ENCODE peak calls at places on chromosome 1, in ten cellular contexts. M is dorsolateral prefrontal cortex, K is type B pancreatic cell, L is AG04450, E is GM10248, Y is transverse colon, S is tibial artery, P is mammary epithelial cell, U is bronchial epithelial cell, I is left ventricle myocardium inferior. H is an unnamed sample.

GRCh38 chr1:216818284-216818683 is 95.1 kb upstream of the ESRRG start:
- DNase-seq in S (no peak), K (no peak), P (no peak), U (no peak), Y (no peak), I (no peak), E (no peak), L (no peak), M (no peak), H (no peak)

GRCh38 chr1:16924216-16924918 is 2.6 kb downstream of the CROCC start:
- DNase-seq in S (no peak), K (no peak), L (no peak), Y (no peak), P (no peak), I (no peak), M (no peak), U (no peak), E (no peak), H (no peak)

GRCh38 chr1:1945782-1946393 is 26.8 kb upstream of the TMEM52 start:
- DNase-seq in Y (no peak), K (no peak), U (no peak), E (no peak), M (no peak), S (no peak), I (no peak), L (no peak), P (no peak), H (no peak)

GRCh38 chr1:21865943-21866628 is 54.0 kb downstream of the LDLRAD2 start:
- DNase-seq in L (no peak), I (no peak), P (no peak), S (no peak), E (peak), U (no peak), K (no peak), Y (peak), M (no peak), H (no peak)

GRCh38 chr1:212967767-212968166 is 17.4 kb downstream of the VASH2 start:
- DNase-seq in E (no peak), P (peak), U (peak), Y (no peak), K (no peak), M (no peak), I (no peak), L (no peak), S (no peak), H (peak)

GRCh38 chr1:64933296-64934070 is 32.9 kb downstream of the JAK1 start:
- DNase-seq in E (no peak), Y (no peak), P (peak), K (no peak), S (peak), I (no peak), U (no peak), L (peak), M (no peak), H (peak)

GRCh38 chr1:38867208-38867607 is 5.9 kb downstream of the MYCBP start:
- DNase-seq in E (no peak), L (no peak), M (no peak), U (no peak), I (no peak), S (no peak), Y (no peak), P (no peak), K (no peak), H (no peak)

GRCh38 chr1:7695181-7696117 is 75.6 kb upstream of the VAMP3 start:
- DNase-seq in M (no peak), S (no peak), U (no peak), L (no peak), I (no peak), K (no peak), Y (no peak), E (no peak), P (no peak), H (no peak)

GRCh38 chr1:154593390-154593789 is 14.6 kb downstream of the ADAR start:
- DNase-seq in K (no peak), E (no peak), I (no peak), U (no peak), Y (no peak), S (no peak), P (no peak), M (no peak), L (no peak), H (no peak)

GRCh38 chr1:2275796-2276536 is 47.8 kb downstream of the SKI start:
- DNase-seq in E (no peak), P (no peak), Y (no peak), I (no peak), L (no peak), U (peak), S (no peak), M (no peak), K (no peak), H (no peak)

GRCh38 chr1:225440380-225440957 is 12.6 kb upstream of the LBR start:
- DNase-seq in P (no peak), I (no peak), L (no peak), K (no peak), U (no peak), S (no peak), M (no peak), E (no peak), Y (peak), H (no peak)

GRCh38 chr1:204313675-204314074 is 46.1 kb downstream of the PLEKHA6 start:
- DNase-seq in I (no peak), K (no peak), Y (no peak), E (no peak), S (no peak), U (no peak), M (no peak), P (no peak), L (no peak), H (peak)

GRCh38 chr1:173666646-173667045 is 3.0 kb downstream of the ANKRD45 start:
- DNase-seq in K (no peak), U (peak), Y (no peak), P (peak), S (no peak), I (no peak), M (no peak), L (no peak), E (no peak), H (peak)

GRCh38 chr1:231938651-231939050 is 312.1 kb downstream of the DISC1 start:
- DNase-seq in K (no peak), U (no peak), P (no peak), M (no peak), I (no peak), S (no peak), E (no peak), Y (no peak), L (no peak), H (peak)

GRCh38 chr1:11134352-11135266 is 34.9 kb upstream of the EXOSC10 start:
- DNase-seq in E (no peak), K (no peak), U (peak), S (peak), M (no peak), Y (no peak), L (peak), P (peak), I (no peak), H (peak)

GRCh38 chr1:66648896-66649597 is 103.2 kb upstream of the DYNLT5 start:
- DNase-seq in K (no peak), Y (peak), M (no peak), U (no peak), E (peak), S (no peak), L (no peak), P (no peak), I (no peak), H (no peak)

GRCh38 chr1:2821970-2822620 is 20.6 kb upstream of the TTC34 start:
- DNase-seq in Y (peak), L (no peak), K (no peak), I (peak), M (no peak), P (no peak), E (no peak), U (no peak), S (peak), H (no peak)

GRCh38 chr1:207309775-207310273 is 11.7 kb upstream of the CD55 start:
- DNase-seq in S (no peak), U (peak), E (peak), K (no peak), I (no peak), Y (peak), M (no peak), P (peak), L (peak), H (peak)

GRCh38 chr1:160169553-160170399 is 18.4 kb downstream of the ATP1A4 start:
- DNase-seq in P (no peak), M (no peak), S (no peak), L (no peak), K (no peak), Y (no peak), U (no peak), I (no peak), E (peak), H (no peak)

GRCh38 chr1:41343790-41344679 is 17.2 kb upstream of the FOXO6 start:
- DNase-seq in K (no peak), S (peak), P (no peak), U (peak), L (no peak), M (no peak), I (no peak), Y (no peak), E (no peak), H (no peak)

GRCh38 chr1:246632584-246633168 is 66.4 kb downstream of the CNST start:
- DNase-seq in L (peak), M (no peak), Y (no peak), I (no peak), E (no peak), U (peak), S (no peak), P (peak), K (no peak), H (peak)

GRCh38 chr1:207336559-207337467 is 15.3 kb downstream of the CD55 start:
- DNase-seq in K (no peak), S (no peak), Y (no peak), U (peak), P (peak), L (peak), I (no peak), M (no peak), E (peak), H (peak)

GRCh38 chr1:33649759-33650158 is 177.3 kb downstream of the ZSCAN20 start:
- DNase-seq in E (no peak), M (no peak), Y (no peak), S (no peak), L (no peak), K (no peak), I (peak), P (no peak), U (no peak), H (no peak)

GRCh38 chr1:28195780-28196179 is 19.3 kb upstream of the PTAFR start:
- DNase-seq in M (no peak), E (no peak), I (no peak), U (no peak), Y (no peak), S (peak), K (no peak), P (no peak), L (no peak), H (no peak)

GRCh38 chr1:214525535-214526019 is 25.8 kb downstream of the PTPN14 start:
- DNase-seq in S (no peak), M (no peak), P (peak), L (no peak), E (no peak), Y (no peak), K (no peak), I (no peak), U (peak), H (peak)

GRCh38 chr1:108847464-108847863 is 9.4 kb downstream of the AKNAD1 start:
- DNase-seq in K (no peak), E (no peak), Y (no peak), U (no peak), M (no peak), S (no peak), P (no peak), L (no peak), I (no peak), H (no peak)

GRCh38 chr1:236253119-236253518 is 28.6 kb downstream of the ERO1B start:
- DNase-seq in E (no peak), Y (no peak), I (no peak), M (no peak), K (no peak), L (no peak), P (no peak), U (no peak), S (no peak), H (no peak)

GRCh38 chr1:67753776-67754525 is 69.0 kb downstream of the GADD45A start:
- DNase-seq in M (no peak), S (no peak), U (peak), L (no peak), I (no peak), E (no peak), K (no peak), Y (no peak), P (peak), H (peak)

GRCh38 chr1:32091591-32091990 is 16.3 kb upstream of the KPNA6 start:
- DNase-seq in Y (no peak), L (no peak), M (no peak), K (no peak), U (no peak), I (no peak), P (no peak), E (no peak), S (no peak), H (no peak)
- TF ChIP-seq CTCF in Y (no peak), L (no peak), M (no peak), K (no peak), U (no peak), I (no peak), P (no peak), E (no peak), S (no peak), H (no peak)

GRCh38 chr1:4174291-4175200 is 274.5 kb upstream of the C1orf174 start:
- DNase-seq in S (peak), M (no peak), I (no peak), K (peak), U (no peak), P (no peak), L (no peak), E (peak), Y (no peak), H (no peak)

GRCh38 chr1:4177425-4178150 is 277.5 kb upstream of the C1orf174 start:
- DNase-seq in E (no peak), S (no peak), M (no peak), I (no peak), Y (no peak), P (no peak), U (no peak), L (no peak), K (peak), H (no peak)

GRCh38 chr1:4176841-4177240 is 276.8 kb upstream of the C1orf174 start:
- DNase-seq in P (no peak), I (no peak), K (peak), E (no peak), S (no peak), L (no peak), Y (no peak), M (no peak), U (no peak), H (no peak)

GRCh38 chr1:4173731-4174130 is 273.7 kb upstream of the C1orf174 start:
- DNase-seq in Y (no peak), S (peak), E (no peak), I (no peak), L (no peak), M (no peak), U (no peak), K (peak), P (no peak), H (no peak)

DNA sequence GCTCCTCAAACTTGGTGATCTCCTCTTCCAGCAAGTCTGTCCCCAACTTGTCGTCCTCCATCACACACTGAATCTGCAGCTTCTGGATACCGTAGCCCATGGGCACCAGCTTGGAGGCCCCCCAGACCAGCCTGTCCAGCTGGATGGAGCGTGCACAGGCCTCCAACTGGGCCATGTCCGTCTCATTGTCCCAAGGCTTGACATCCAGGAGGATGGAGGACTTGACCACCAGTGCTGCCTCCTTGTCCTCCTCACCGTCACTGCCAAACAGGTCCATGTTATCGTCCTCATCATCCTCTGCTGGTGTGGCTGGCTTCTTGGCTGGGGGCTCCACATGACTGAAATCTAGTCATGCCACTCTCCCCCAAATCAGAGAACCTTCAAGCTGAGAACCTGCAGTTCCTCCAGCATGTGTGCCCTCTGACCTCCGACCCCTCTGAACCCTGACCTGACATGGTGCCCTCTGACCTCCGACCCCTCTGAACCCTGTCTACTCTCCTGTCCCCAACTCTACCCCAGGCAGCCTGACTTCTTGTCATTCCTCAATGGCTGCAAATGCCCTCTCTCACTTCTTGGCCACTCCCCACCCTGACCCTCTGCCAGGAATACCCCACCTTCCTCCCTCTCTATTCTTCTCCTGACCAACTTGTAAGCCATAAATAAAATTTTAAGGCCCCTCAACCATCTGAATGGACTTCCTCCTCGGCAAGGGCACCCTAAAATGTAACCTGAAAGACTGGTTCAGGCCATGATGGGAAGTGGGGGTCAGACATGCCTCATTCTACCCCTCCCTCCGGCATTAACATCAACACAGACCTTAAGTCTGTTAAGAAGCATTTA is 275.7 kb upstream of the C1orf174 start:
- DNase-seq in E (no peak), Y (no peak), S (no peak), I (no peak), K (peak), U (no peak), L (no peak), M (no peak), P (no peak), H (no peak)
- TF ChIP-seq CTCF in E (no peak), Y (no peak), S (no peak), I (no peak), K (no peak), U (no peak), L (no peak), M (no peak), P (no peak), H (no peak)

GRCh38 chr1:228308628-228309547 is 97.7 kb downstream of the TRIM11 start:
- DNase-seq in U (no peak), Y (no peak), P (no peak), L (no peak), M (no peak), I (no peak), K (peak), E (no peak), S (no peak), H (no peak)
- TF ChIP-seq CTCF in U (peak), Y (no peak), P (peak), L (peak), M (no peak), I (no peak), K (peak), E (no peak), S (no peak), H (no peak)

DNA sequence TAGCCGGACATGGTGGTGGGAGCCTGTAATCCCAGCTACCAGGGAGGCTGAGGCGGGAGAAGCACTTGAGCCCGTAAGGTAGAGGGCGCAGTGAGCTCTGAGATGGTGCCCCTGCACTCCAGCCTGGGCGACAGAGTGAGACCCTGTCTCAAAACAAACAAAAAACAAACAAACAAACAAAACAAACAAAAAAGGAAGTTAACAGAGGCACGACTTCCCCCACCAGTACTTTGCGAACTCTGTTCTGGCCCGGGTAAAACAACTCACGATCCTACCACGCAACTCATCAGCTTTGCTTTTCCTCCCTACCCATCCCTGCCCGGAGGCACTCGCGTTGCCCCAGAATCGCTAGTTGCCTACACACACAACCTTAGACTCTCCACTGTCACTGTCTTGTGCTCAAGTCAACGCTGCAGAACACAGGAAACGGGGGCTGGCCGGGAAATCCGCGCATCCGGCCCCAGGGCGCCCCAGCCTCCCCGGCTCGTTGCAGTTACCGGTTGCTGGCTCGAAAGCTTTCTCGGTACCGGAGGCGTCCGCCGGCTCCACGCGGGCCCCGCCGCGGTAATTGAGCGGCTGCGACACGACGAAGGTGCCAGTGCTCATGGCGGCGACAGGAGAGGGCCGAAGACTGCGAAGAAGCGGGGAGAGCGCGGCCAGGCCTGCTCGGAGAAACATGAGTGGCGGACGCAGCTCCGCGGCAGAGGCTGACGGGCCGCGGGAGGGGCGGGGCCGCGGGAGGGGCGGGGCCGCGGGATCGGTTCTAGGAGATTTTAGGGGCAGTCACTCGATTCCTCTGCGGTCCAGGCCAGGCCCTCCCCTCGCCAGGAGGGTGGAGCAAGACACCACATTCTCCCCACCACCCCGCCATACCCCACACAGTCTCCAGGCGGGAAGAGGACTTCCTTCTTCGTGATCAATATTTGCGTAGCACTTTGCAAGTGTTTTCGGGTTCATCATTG is at the start of gene ALDH9A1:
- DNase-seq in L (peak), Y (peak), P (peak), K (peak), M (peak), S (peak), E (peak), I (peak), U (peak), H (peak)
- TF ChIP-seq CTCF in L (peak), Y (peak), P (peak), K (peak), M (peak), S (no peak), E (peak), I (peak), U (peak), H (peak)

GRCh38 chr1:187037973-187038553 is 209.3 kb downstream of the PLA2G4A start:
- DNase-seq in Y (no peak), M (no peak), L (no peak), U (no peak), P (no peak), I (no peak), E (no peak), S (no peak), K (no peak), H (no peak)

GRCh38 chr1:187041104-187041503 is 212.4 kb downstream of the PLA2G4A start:
- DNase-seq in M (no peak), Y (no peak), L (no peak), P (no peak), I (no peak), S (no peak), K (no peak), U (no peak), E (no peak), H (no peak)

GRCh38 chr1:187042538-187042937 is 213.8 kb downstream of the PLA2G4A start:
- DNase-seq in M (no peak), P (no peak), E (no peak), I (no peak), Y (no peak), K (no peak), S (no peak), L (no peak), U (no peak), H (peak)

GRCh38 chr1:187033721-187034120 is 205.0 kb downstream of the PLA2G4A start:
- DNase-seq in K (no peak), S (no peak), E (no peak), U (no peak), I (no peak), Y (no peak), P (no peak), L (no peak), M (no peak), H (no peak)

DNA sequence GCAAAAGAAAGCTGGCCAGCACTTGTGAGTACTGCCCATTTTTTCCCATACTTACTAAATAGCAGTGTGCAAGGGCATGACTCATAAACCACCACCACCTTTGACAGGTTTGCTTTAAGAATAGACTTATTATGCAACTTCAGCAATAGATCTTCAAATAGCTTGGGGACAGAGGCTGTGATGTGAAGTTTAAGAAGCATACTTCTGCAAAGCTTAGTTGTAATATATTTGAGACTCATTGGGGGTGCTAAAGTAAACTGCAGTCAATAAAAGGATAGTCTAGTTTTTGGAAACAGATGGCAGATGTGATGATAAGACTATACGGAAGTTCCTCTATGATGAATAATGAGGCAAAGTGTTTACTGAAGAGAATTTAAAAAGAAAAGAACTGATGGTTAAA is 210.0 kb downstream of the PLA2G4A start:
- DNase-seq in L (peak), I (no peak), P (peak), K (no peak), M (no peak), U (peak), E (no peak), S (no peak), Y (no peak), H (peak)
- TF ChIP-seq CTCF in L (no peak), I (no peak), P (no peak), K (no peak), M (no peak), U (no peak), E (no peak), S (no peak), Y (no peak), H (no peak)